ENCODE peak calls at places on chromosomes 16 and 17, in five cellular contexts. One of them, this sample, is unnamed.

GRCh38 chr16:86480444-86480843 is 29.9 kb upstream of the FOXF1 start:
- DNase-seq in HS-5: no peak
- DNase-seq in CD8-positive, alpha-beta T cell: no peak
- DNase-seq in stimulated activated CD8-positive, alpha-beta memory T cell treated with anti-CD3 and anti-CD28 coated beads, Interleukin-15, amount 100 ng/mL, for 48 hours: no peak
- DNase-seq in stimulated activated naive B cell treated with anti-CD40 and anti-IgM and Interleukin-4, amounts not matched to agents 10 μg/mL and 1 μg/mL and 100 μg/mL, for 72 hours: no peak
- DNase-seq in this sample: no peak

GRCh38 chr17:37422971-37423625 is 16.4 kb downstream of the TADA2A start:
- DNase-seq in stimulated activated CD8-positive, alpha-beta memory T cell treated with anti-CD3 and anti-CD28 coated beads, Interleukin-15, amount 100 ng/mL, for 48 hours: no peak
- DNase-seq in stimulated activated naive B cell treated with anti-CD40 and anti-IgM and Interleukin-4, amounts not matched to agents 10 μg/mL and 1 μg/mL and 100 μg/mL, for 72 hours: no peak
- DNase-seq in CD8-positive, alpha-beta T cell: no peak
- DNase-seq in HS-5: no peak
- DNase-seq in this sample: no peak

GRCh38 chr17:6346986-6347385 is 87.9 kb downstream of the AIPL1 start:
- DNase-seq in stimulated activated CD8-positive, alpha-beta memory T cell treated with anti-CD3 and anti-CD28 coated beads, Interleukin-15, amount 100 ng/mL, for 48 hours: no peak
- DNase-seq in HS-5: no peak
- DNase-seq in CD8-positive, alpha-beta T cell: no peak
- DNase-seq in stimulated activated naive B cell treated with anti-CD40 and anti-IgM and Interleukin-4, amounts not matched to agents 10 μg/mL and 1 μg/mL and 100 μg/mL, for 72 hours: no peak
- DNase-seq in this sample: no peak

GRCh38 chr17:83148317-83149044 is 69.1 kb downstream of the METRNL start:
- DNase-seq in HS-5: no peak
- DNase-seq in stimulated activated naive B cell treated with anti-CD40 and anti-IgM and Interleukin-4, amounts not matched to agents 10 μg/mL and 1 μg/mL and 100 μg/mL, for 72 hours: no peak
- DNase-seq in stimulated activated CD8-positive, alpha-beta memory T cell treated with anti-CD3 and anti-CD28 coated beads, Interleukin-15, amount 100 ng/mL, for 48 hours: no peak
- DNase-seq in CD8-positive, alpha-beta T cell: no peak
- DNase-seq in this sample: no peak

GRCh38 chr16:31265329-31266245 is 5.8 kb downstream of the ITGAM start:
- DNase-seq in stimulated activated CD8-positive, alpha-beta memory T cell treated with anti-CD3 and anti-CD28 coated beads, Interleukin-15, amount 100 ng/mL, for 48 hours: peak
- DNase-seq in CD8-positive, alpha-beta T cell: peak
- DNase-seq in stimulated activated naive B cell treated with anti-CD40 and anti-IgM and Interleukin-4, amounts not matched to agents 10 μg/mL and 1 μg/mL and 100 μg/mL, for 72 hours: peak
- DNase-seq in HS-5: peak
- DNase-seq in this sample: peak

GRCh38 chr16:85995591-85996461 is 96.9 kb downstream of the IRF8 start:
- DNase-seq in stimulated activated CD8-positive, alpha-beta memory T cell treated with anti-CD3 and anti-CD28 coated beads, Interleukin-15, amount 100 ng/mL, for 48 hours: no peak
- DNase-seq in stimulated activated naive B cell treated with anti-CD40 and anti-IgM and Interleukin-4, amounts not matched to agents 10 μg/mL and 1 μg/mL and 100 μg/mL, for 72 hours: peak
- DNase-seq in HS-5: no peak
- DNase-seq in CD8-positive, alpha-beta T cell: no peak
- DNase-seq in this sample: no peak

GRCh38 chr16:88045820-88046303 is 94.6 kb downstream of the BANP start:
- DNase-seq in HS-5: no peak
- DNase-seq in stimulated activated naive B cell treated with anti-CD40 and anti-IgM and Interleukin-4, amounts not matched to agents 10 μg/mL and 1 μg/mL and 100 μg/mL, for 72 hours: peak
- DNase-seq in CD8-positive, alpha-beta T cell: no peak
- DNase-seq in stimulated activated CD8-positive, alpha-beta memory T cell treated with anti-CD3 and anti-CD28 coated beads, Interleukin-15, amount 100 ng/mL, for 48 hours: no peak
- DNase-seq in this sample: peak

GRCh38 chr17:73645050-73645871 is 1.0 kb upstream of the SDK2 start:
- DNase-seq in CD8-positive, alpha-beta T cell: peak
- DNase-seq in stimulated activated naive B cell treated with anti-CD40 and anti-IgM and Interleukin-4, amounts not matched to agents 10 μg/mL and 1 μg/mL and 100 μg/mL, for 72 hours: peak
- DNase-seq in stimulated activated CD8-positive, alpha-beta memory T cell treated with anti-CD3 and anti-CD28 coated beads, Interleukin-15, amount 100 ng/mL, for 48 hours: peak
- DNase-seq in HS-5: no peak
- DNase-seq in this sample: no peak

GRCh38 chr16:58158137-58158536 is 29.0 kb upstream of the CFAP20 start:
- DNase-seq in stimulated activated CD8-positive, alpha-beta memory T cell treated with anti-CD3 and anti-CD28 coated beads, Interleukin-15, amount 100 ng/mL, for 48 hours: no peak
- DNase-seq in CD8-positive, alpha-beta T cell: no peak
- DNase-seq in stimulated activated naive B cell treated with anti-CD40 and anti-IgM and Interleukin-4, amounts not matched to agents 10 μg/mL and 1 μg/mL and 100 μg/mL, for 72 hours: no peak
- DNase-seq in HS-5: no peak
- DNase-seq in this sample: no peak

GRCh38 chr17:53148058-53148457 is 674.7 kb upstream of the KIF2B start:
- DNase-seq in CD8-positive, alpha-beta T cell: no peak
- DNase-seq in stimulated activated naive B cell treated with anti-CD40 and anti-IgM and Interleukin-4, amounts not matched to agents 10 μg/mL and 1 μg/mL and 100 μg/mL, for 72 hours: no peak
- DNase-seq in stimulated activated CD8-positive, alpha-beta memory T cell treated with anti-CD3 and anti-CD28 coated beads, Interleukin-15, amount 100 ng/mL, for 48 hours: no peak
- DNase-seq in HS-5: no peak
- DNase-seq in this sample: no peak

GRCh38 chr17:47744168-47745036 is 11.4 kb downstream of the TBX21 start:
- DNase-seq in stimulated activated CD8-positive, alpha-beta memory T cell treated with anti-CD3 and anti-CD28 coated beads, Interleukin-15, amount 100 ng/mL, for 48 hours: no peak
- DNase-seq in stimulated activated naive B cell treated with anti-CD40 and anti-IgM and Interleukin-4, amounts not matched to agents 10 μg/mL and 1 μg/mL and 100 μg/mL, for 72 hours: no peak
- DNase-seq in HS-5: no peak
- DNase-seq in CD8-positive, alpha-beta T cell: no peak
- DNase-seq in this sample: no peak

GRCh38 chr17:51585514-51586104 is 325.3 kb downstream of the UTP18 start:
- DNase-seq in HS-5: no peak
- DNase-seq in stimulated activated CD8-positive, alpha-beta memory T cell treated with anti-CD3 and anti-CD28 coated beads, Interleukin-15, amount 100 ng/mL, for 48 hours: no peak
- DNase-seq in CD8-positive, alpha-beta T cell: no peak
- DNase-seq in stimulated activated naive B cell treated with anti-CD40 and anti-IgM and Interleukin-4, amounts not matched to agents 10 μg/mL and 1 μg/mL and 100 μg/mL, for 72 hours: no peak
- DNase-seq in this sample: no peak

GRCh38 chr17:79937981-79938695 is 97.5 kb downstream of the TBC1D16 start:
- DNase-seq in HS-5: no peak
- DNase-seq in stimulated activated CD8-positive, alpha-beta memory T cell treated with anti-CD3 and anti-CD28 coated beads, Interleukin-15, amount 100 ng/mL, for 48 hours: no peak
- DNase-seq in CD8-positive, alpha-beta T cell: no peak
- DNase-seq in stimulated activated naive B cell treated with anti-CD40 and anti-IgM and Interleukin-4, amounts not matched to agents 10 μg/mL and 1 μg/mL and 100 μg/mL, for 72 hours: no peak
- DNase-seq in this sample: no peak

GRCh38 chr17:75317671-75318070 is 28.4 kb upstream of the SLC25A19 start:
- DNase-seq in stimulated activated naive B cell treated with anti-CD40 and anti-IgM and Interleukin-4, amounts not matched to agents 10 μg/mL and 1 μg/mL and 100 μg/mL, for 72 hours: no peak
- DNase-seq in CD8-positive, alpha-beta T cell: no peak
- DNase-seq in HS-5: no peak
- DNase-seq in stimulated activated CD8-positive, alpha-beta memory T cell treated with anti-CD3 and anti-CD28 coated beads, Interleukin-15, amount 100 ng/mL, for 48 hours: no peak
- DNase-seq in this sample: no peak

GRCh38 chr16:86899757-86900156 is 321.4 kb downstream of the FOXL1 start:
- DNase-seq in stimulated activated CD8-positive, alpha-beta memory T cell treated with anti-CD3 and anti-CD28 coated beads, Interleukin-15, amount 100 ng/mL, for 48 hours: no peak
- DNase-seq in HS-5: no peak
- DNase-seq in CD8-positive, alpha-beta T cell: no peak
- DNase-seq in stimulated activated naive B cell treated with anti-CD40 and anti-IgM and Interleukin-4, amounts not matched to agents 10 μg/mL and 1 μg/mL and 100 μg/mL, for 72 hours: no peak
- DNase-seq in this sample: no peak

GRCh38 chr17:29291163-29291752 is 2.7 kb downstream of the NUFIP2 start:
- DNase-seq in HS-5: peak
- DNase-seq in stimulated activated CD8-positive, alpha-beta memory T cell treated with anti-CD3 and anti-CD28 coated beads, Interleukin-15, amount 100 ng/mL, for 48 hours: peak
- DNase-seq in CD8-positive, alpha-beta T cell: no peak
- DNase-seq in stimulated activated naive B cell treated with anti-CD40 and anti-IgM and Interleukin-4, amounts not matched to agents 10 μg/mL and 1 μg/mL and 100 μg/mL, for 72 hours: peak
- DNase-seq in this sample: no peak

GRCh38 chr16:84356591-84357116 is 11.7 kb upstream of the ATP2C2 start:
- DNase-seq in CD8-positive, alpha-beta T cell: no peak
- DNase-seq in stimulated activated CD8-positive, alpha-beta memory T cell treated with anti-CD3 and anti-CD28 coated beads, Interleukin-15, amount 100 ng/mL, for 48 hours: no peak
- DNase-seq in HS-5: no peak
- DNase-seq in stimulated activated naive B cell treated with anti-CD40 and anti-IgM and Interleukin-4, amounts not matched to agents 10 μg/mL and 1 μg/mL and 100 μg/mL, for 72 hours: no peak
- DNase-seq in this sample: no peak

GRCh38 chr16:68744744-68745280 is 7.7 kb downstream of the CDH1 start:
- DNase-seq in HS-5: no peak
- DNase-seq in CD8-positive, alpha-beta T cell: no peak
- DNase-seq in stimulated activated CD8-positive, alpha-beta memory T cell treated with anti-CD3 and anti-CD28 coated beads, Interleukin-15, amount 100 ng/mL, for 48 hours: no peak
- DNase-seq in stimulated activated naive B cell treated with anti-CD40 and anti-IgM and Interleukin-4, amounts not matched to agents 10 μg/mL and 1 μg/mL and 100 μg/mL, for 72 hours: no peak
- DNase-seq in this sample: no peak

GRCh38 chr17:77476920-77477805 is 336.4 kb downstream of the SEC14L1 start:
- DNase-seq in stimulated activated naive B cell treated with anti-CD40 and anti-IgM and Interleukin-4, amounts not matched to agents 10 μg/mL and 1 μg/mL and 100 μg/mL, for 72 hours: no peak
- DNase-seq in HS-5: peak
- DNase-seq in CD8-positive, alpha-beta T cell: no peak
- DNase-seq in stimulated activated CD8-positive, alpha-beta memory T cell treated with anti-CD3 and anti-CD28 coated beads, Interleukin-15, amount 100 ng/mL, for 48 hours: no peak
- DNase-seq in this sample: no peak

GRCh38 chr17:1485311-1485747 is 7.2 kb downstream of the MYO1C start:
- DNase-seq in stimulated activated naive B cell treated with anti-CD40 and anti-IgM and Interleukin-4, amounts not matched to agents 10 μg/mL and 1 μg/mL and 100 μg/mL, for 72 hours: peak
- DNase-seq in HS-5: no peak
- DNase-seq in CD8-positive, alpha-beta T cell: no peak
- DNase-seq in stimulated activated CD8-positive, alpha-beta memory T cell treated with anti-CD3 and anti-CD28 coated beads, Interleukin-15, amount 100 ng/mL, for 48 hours: no peak
- DNase-seq in this sample: no peak

GRCh38 chr16:14337303-14338191 is 266.4 kb downstream of the MRTFB start:
- DNase-seq in stimulated activated CD8-positive, alpha-beta memory T cell treated with anti-CD3 and anti-CD28 coated beads, Interleukin-15, amount 100 ng/mL, for 48 hours: no peak
- DNase-seq in stimulated activated naive B cell treated with anti-CD40 and anti-IgM and Interleukin-4, amounts not matched to agents 10 μg/mL and 1 μg/mL and 100 μg/mL, for 72 hours: no peak
- DNase-seq in CD8-positive, alpha-beta T cell: no peak
- DNase-seq in HS-5: no peak
- DNase-seq in this sample: no peak

GRCh38 chr17:44363613-44364159 is at the start of gene FAM171A2:
- DNase-seq in CD8-positive, alpha-beta T cell: peak
- DNase-seq in stimulated activated CD8-positive, alpha-beta memory T cell treated with anti-CD3 and anti-CD28 coated beads, Interleukin-15, amount 100 ng/mL, for 48 hours: peak
- DNase-seq in HS-5: no peak
- DNase-seq in stimulated activated naive B cell treated with anti-CD40 and anti-IgM and Interleukin-4, amounts not matched to agents 10 μg/mL and 1 μg/mL and 100 μg/mL, for 72 hours: peak
- DNase-seq in this sample: no peak

GRCh38 chr17:29557085-29557697 is 9.6 kb downstream of the ABHD15 start:
- DNase-seq in HS-5: no peak
- DNase-seq in stimulated activated naive B cell treated with anti-CD40 and anti-IgM and Interleukin-4, amounts not matched to agents 10 μg/mL and 1 μg/mL and 100 μg/mL, for 72 hours: no peak
- DNase-seq in CD8-positive, alpha-beta T cell: no peak
- DNase-seq in stimulated activated CD8-positive, alpha-beta memory T cell treated with anti-CD3 and anti-CD28 coated beads, Interleukin-15, amount 100 ng/mL, for 48 hours: no peak
- DNase-seq in this sample: no peak

GRCh38 chr17:40317345-40317873 is 8.4 kb downstream of the RARA start:
- DNase-seq in stimulated activated naive B cell treated with anti-CD40 and anti-IgM and Interleukin-4, amounts not matched to agents 10 μg/mL and 1 μg/mL and 100 μg/mL, for 72 hours: no peak
- DNase-seq in stimulated activated CD8-positive, alpha-beta memory T cell treated with anti-CD3 and anti-CD28 coated beads, Interleukin-15, amount 100 ng/mL, for 48 hours: no peak
- DNase-seq in CD8-positive, alpha-beta T cell: no peak
- DNase-seq in HS-5: no peak
- DNase-seq in this sample: no peak

GRCh38 chr16:9901-10665 is 43.3 kb downstream of the POLR3K start:
- DNase-seq in stimulated activated naive B cell treated with anti-CD40 and anti-IgM and Interleukin-4, amounts not matched to agents 10 μg/mL and 1 μg/mL and 100 μg/mL, for 72 hours: no peak
- DNase-seq in HS-5: no peak
- DNase-seq in CD8-positive, alpha-beta T cell: no peak
- DNase-seq in stimulated activated CD8-positive, alpha-beta memory T cell treated with anti-CD3 and anti-CD28 coated beads, Interleukin-15, amount 100 ng/mL, for 48 hours: no peak
- DNase-seq in this sample: no peak

GRCh38 chr17:44599298-44600175 is 42.3 kb downstream of the FZD2 start:
- DNase-seq in stimulated activated CD8-positive, alpha-beta memory T cell treated with anti-CD3 and anti-CD28 coated beads, Interleukin-15, amount 100 ng/mL, for 48 hours: no peak
- DNase-seq in HS-5: peak
- DNase-seq in stimulated activated naive B cell treated with anti-CD40 and anti-IgM and Interleukin-4, amounts not matched to agents 10 μg/mL and 1 μg/mL and 100 μg/mL, for 72 hours: no peak
- DNase-seq in CD8-positive, alpha-beta T cell: no peak
- DNase-seq in this sample: no peak

GRCh38 chr17:49016775-49017463 is 19.7 kb downstream of the IGF2BP1 start:
- DNase-seq in HS-5: no peak
- DNase-seq in CD8-positive, alpha-beta T cell: no peak
- DNase-seq in stimulated activated naive B cell treated with anti-CD40 and anti-IgM and Interleukin-4, amounts not matched to agents 10 μg/mL and 1 μg/mL and 100 μg/mL, for 72 hours: no peak
- DNase-seq in stimulated activated CD8-positive, alpha-beta memory T cell treated with anti-CD3 and anti-CD28 coated beads, Interleukin-15, amount 100 ng/mL, for 48 hours: no peak
- DNase-seq in this sample: no peak

GRCh38 chr16:68987734-68988457 is 117.6 kb upstream of the HAS3 start:
- DNase-seq in stimulated activated CD8-positive, alpha-beta memory T cell treated with anti-CD3 and anti-CD28 coated beads, Interleukin-15, amount 100 ng/mL, for 48 hours: no peak
- DNase-seq in CD8-positive, alpha-beta T cell: no peak
- DNase-seq in HS-5: no peak
- DNase-seq in stimulated activated naive B cell treated with anti-CD40 and anti-IgM and Interleukin-4, amounts not matched to agents 10 μg/mL and 1 μg/mL and 100 μg/mL, for 72 hours: no peak
- DNase-seq in this sample: no peak

GRCh38 chr16:50282010-50282538 is 15.7 kb downstream of the ADCY7 start:
- DNase-seq in CD8-positive, alpha-beta T cell: peak
- DNase-seq in HS-5: no peak
- DNase-seq in stimulated activated naive B cell treated with anti-CD40 and anti-IgM and Interleukin-4, amounts not matched to agents 10 μg/mL and 1 μg/mL and 100 μg/mL, for 72 hours: peak
- DNase-seq in stimulated activated CD8-positive, alpha-beta memory T cell treated with anti-CD3 and anti-CD28 coated beads, Interleukin-15, amount 100 ng/mL, for 48 hours: peak
- DNase-seq in this sample: peak